ENCODE peak calls at places on chromosome 20, in eight cellular contexts. V is Calu3; K is Ammon's horn; H is activated CD4-positive, alpha-beta T cell treated with anti-CD3 and anti-CD28 coated beads, Interleukin-2, amount 50 U/mL, for 1 hour; A is memory B cell; E is iPS-NIHi11; O is GM04503; J is stimulated activated naive B cell treated with anti-CD40 and anti-IgM and Interleukin-4, amounts not matched to agents 10 μg/mL and 1 μg/mL and 100 μg/mL, for 72 hours. Z is an unnamed sample.

GRCh38 chr20:43541214-43541613 is 17.6 kb upstream of the SGK2 start:
- DNase-seq in V (no peak), K (no peak), H (no peak), A (no peak), E (no peak), O (peak), J (no peak), Z (no peak)

GRCh38 chr20:38017959-38018358 is 15.3 kb downstream of the TTI1 start:
- DNase-seq in V (no peak), K (no peak), H (no peak), A (no peak), E (no peak), O (no peak), J (no peak), Z (no peak)

GRCh38 chr20:51586005-51586440 is 43.5 kb upstream of the NFATC2 start:
- DNase-seq in V (no peak), K (no peak), H (no peak), A (no peak), E (no peak), O (peak), J (no peak), Z (no peak)

GRCh38 chr20:57326667-57327455 is 2.7 kb upstream of the SPO11 start:
- DNase-seq in V (peak), K (no peak), H (no peak), A (no peak), E (no peak), O (no peak), J (no peak), Z (no peak)

GRCh38 chr20:48015943-48016723 is 230.9 kb upstream of the SULF2 start:
- DNase-seq in V (no peak), K (no peak), H (no peak), A (no peak), E (no peak), O (peak), J (no peak), Z (no peak)

GRCh38 chr20:55579802-55580201 is 425.5 kb downstream of the CBLN4 start:
- DNase-seq in V (no peak), K (no peak), H (no peak), A (no peak), E (no peak), O (no peak), J (no peak), Z (no peak)

GRCh38 chr20:23362392-23363256 is 642 bp downstream of the GZF1 start:
- DNase-seq in V (no peak), K (peak), H (no peak), A (peak), E (peak), O (no peak), J (no peak), Z (peak)

GRCh38 chr20:62470003-62470402 is 5.8 kb downstream of the GATA5 start:
- DNase-seq in V (no peak), K (no peak), H (no peak), A (no peak), E (no peak), O (no peak), J (no peak), Z (no peak)

GRCh38 chr20:57092112-57092899 is 174.1 kb downstream of the BMP7 start:
- DNase-seq in V (peak), K (peak), H (peak), A (peak), E (peak), O (no peak), J (peak), Z (peak)

GRCh38 chr20:13883425-13883824 is 98.6 kb downstream of the NDUFAF5 start:
- DNase-seq in V (no peak), K (peak), H (no peak), A (no peak), E (no peak), O (no peak), J (no peak), Z (no peak)

GRCh38 chr20:58647162-58647813 is 3.8 kb upstream of the STX16 start:
- DNase-seq in V (no peak), K (no peak), H (no peak), A (no peak), E (no peak), O (no peak), J (no peak), Z (no peak)

GRCh38 chr20:15146948-15147347 is 809.5 kb upstream of the FLRT3 start:
- DNase-seq in V (no peak), K (no peak), H (no peak), A (no peak), E (peak), O (no peak), J (no peak), Z (no peak)

GRCh38 chr20:45206746-45207145 is at the start of gene SEMG1:
- DNase-seq in V (no peak), K (no peak), H (no peak), A (no peak), E (no peak), O (no peak), J (no peak), Z (no peak)

GRCh38 chr20:53929399-53929798 is 141.0 kb downstream of the BCAS1 start:
- DNase-seq in V (no peak), K (no peak), H (no peak), A (no peak), E (no peak), O (no peak), J (no peak), Z (no peak)

GRCh38 chr20:2314759-2315439 is 19.1 kb downstream of the TGM3 start:
- DNase-seq in V (no peak), K (no peak), H (no peak), A (no peak), E (no peak), O (peak), J (no peak), Z (no peak)

GRCh38 chr20:1373614-1374013 is 19.2 kb downstream of the FKBP1A start:
- DNase-seq in V (no peak), K (peak), H (no peak), A (no peak), E (no peak), O (no peak), J (no peak), Z (no peak)

GRCh38 chr20:33352258-33353012 is 48.9 kb downstream of the CDK5RAP1 start:
- DNase-seq in V (no peak), K (no peak), H (no peak), A (no peak), E (peak), O (no peak), J (no peak), Z (no peak)